ENCODE peak calls at places on chromosome 5, in eight cellular contexts. K is AG04449, H is GM13976, J is psoas muscle, S is mucosa of descending colon, G is fibroblast of mammary gland, C is HFFc6, U is A673. L is an unnamed sample.
A peak's percentile ranks its signal among the peaks of the same experiment; 100 is the strongest.

GRCh38 chr5:121399879-121400278 is 451.8 kb upstream of the FTMT start:
- DNase-seq in H (no peak), G (no peak), J (no peak), C (no peak), U (no peak), S (no peak), K (no peak), L (no peak)

GRCh38 chr5:73625314-73625904 is 587 bp upstream of the ARHGEF28 start:
- DNase-seq in G (peak; percentile 23), U (peak; percentile 9), J (no peak), H (peak; percentile 18), S (no peak), K (no peak), C (no peak), L (no peak)

GRCh38 chr5:68406767-68407232 is 191.2 kb downstream of the PIK3R1 start:
- DNase-seq in K (no peak), S (peak; percentile 56), G (no peak), U (peak; percentile 44), C (no peak), H (peak; percentile 50), J (no peak), L (no peak)

GRCh38 chr5:33588654-33589372 is 148.0 kb downstream of the TARS1 start:
- DNase-seq in G (no peak), H (no peak), K (no peak), S (peak; percentile 35), C (no peak), U (peak; percentile 72), J (peak; percentile 50), L (peak; percentile 56)

GRCh38 chr5:159465604-159466003 is 135.3 kb upstream of the IL12B start:
- DNase-seq in H (no peak), S (no peak), J (no peak), U (no peak), K (no peak), G (no peak), C (no peak), L (no peak)

GRCh38 chr5:131710391-131710790 is 75.4 kb upstream of the RAPGEF6 start:
- DNase-seq in J (no peak), U (no peak), H (no peak), K (no peak), G (no peak), S (no peak), C (no peak), L (no peak)

GRCh38 chr5:181217805-181218065 is 5.3 kb upstream of the TRIM41 start:
- DNase-seq in S (peak; percentile 62), U (no peak), G (no peak), H (no peak), J (no peak), K (no peak), C (no peak), L (no peak)

GRCh38 chr5:38922199-38922598 is 76.4 kb downstream of the OSMR start:
- DNase-seq in H (peak; percentile 66), G (peak; percentile 60), J (no peak), K (no peak), C (peak; percentile 33), U (peak; percentile 72), S (peak; percentile 45), L (peak; percentile 71)

GRCh38 chr5:14268738-14269137 is 125.6 kb downstream of the TRIO start:
- DNase-seq in K (no peak), H (no peak), G (peak; percentile 42), J (no peak), U (no peak), S (no peak), C (peak; percentile 35), L (no peak)

GRCh38 chr5:15682122-15682521 is 182.1 kb downstream of the FBXL7 start:
- DNase-seq in S (no peak), U (no peak), K (no peak), H (no peak), C (no peak), J (no peak), G (no peak), L (no peak)

GRCh38 chr5:15682566-15682965 is 182.6 kb downstream of the FBXL7 start:
- DNase-seq in C (no peak), H (no peak), S (no peak), G (peak; percentile 36), J (no peak), U (no peak), K (no peak), L (no peak)

GRCh38 chr5:15687401-15687800 is 187.4 kb downstream of the FBXL7 start:
- DNase-seq in C (no peak), G (no peak), K (no peak), U (no peak), H (no peak), J (no peak), S (no peak), L (no peak)

DNA sequence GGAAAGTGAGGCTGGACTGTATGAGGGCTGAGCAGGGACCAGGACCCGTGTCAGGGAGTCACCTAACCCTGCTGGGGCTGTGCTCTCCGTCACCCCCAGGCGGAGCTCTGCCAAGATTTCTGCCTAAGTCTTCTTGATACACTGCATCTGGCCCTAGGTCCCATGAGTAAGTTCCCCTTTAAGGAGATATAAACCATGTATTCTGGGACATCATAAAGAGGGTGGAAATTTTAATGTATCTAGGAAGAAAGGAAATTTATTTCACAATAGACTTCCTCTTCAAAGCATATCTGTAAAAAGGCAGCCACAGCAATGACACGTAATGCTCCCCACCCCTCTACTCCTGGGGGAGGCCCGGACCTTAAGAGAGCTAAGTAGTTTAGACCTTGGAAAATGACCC is 183.4 kb downstream of the FBXL7 start:
- DNase-seq in K (no peak), U (no peak), J (no peak), S (peak; percentile 36), C (no peak), H (no peak), G (no peak), L (peak; percentile 63)
- TF ChIP-seq CTCF in K (no peak), U (no peak), J (no peak), S (no peak), C (no peak), H (no peak), G (no peak), L (no peak)

DNA sequence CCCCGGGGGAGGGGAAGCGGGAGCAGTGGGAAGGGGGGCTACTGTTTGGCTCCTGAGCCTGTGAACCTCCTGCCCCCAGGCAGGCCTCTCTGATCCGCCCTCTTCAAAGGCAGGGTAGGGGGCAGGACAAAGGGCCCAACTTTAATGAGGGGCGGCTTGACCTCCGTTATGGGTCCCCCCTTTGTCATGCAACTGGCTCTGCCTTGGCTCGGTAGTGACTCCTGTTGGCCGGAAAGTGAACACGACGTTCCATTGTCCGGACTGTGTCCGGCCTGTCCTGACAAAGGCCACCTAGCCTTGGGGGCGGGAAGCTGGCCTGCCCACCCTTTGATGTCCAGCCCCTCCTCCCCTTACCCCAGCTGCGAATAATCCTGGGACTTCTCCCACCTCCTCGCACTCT is 1.3 kb downstream of the CDX1 start:
- DNase-seq in S (peak; percentile 72), J (no peak), H (no peak), K (no peak), G (no peak), U (no peak), C (no peak), L (no peak)
- TF ChIP-seq CTCF in S (peak; percentile 38), J (no peak), H (no peak), K (peak; percentile 3), G (no peak), U (peak; percentile 31), C (peak; percentile 49), L (peak; percentile 27)

GRCh38 chr5:146105477-146105876 is at the start of gene PLAC8L1:
- DNase-seq in G (no peak), J (no peak), U (no peak), H (no peak), S (no peak), C (no peak), K (no peak), L (no peak)

GRCh38 chr5:146107901-146108300 is 2.5 kb upstream of the PLAC8L1 start:
- DNase-seq in K (peak; percentile 12), H (no peak), J (no peak), C (no peak), S (no peak), U (no peak), G (peak; percentile 39), L (no peak)

GRCh38 chr5:146111409-146111808 is 6.0 kb upstream of the PLAC8L1 start:
- DNase-seq in S (no peak), G (no peak), C (no peak), H (no peak), J (no peak), K (no peak), U (no peak), L (no peak)

GRCh38 chr5:146103594-146103993 is 1.8 kb downstream of the PLAC8L1 start:
- DNase-seq in G (peak; percentile 8), H (no peak), S (no peak), C (no peak), K (no peak), J (no peak), U (no peak), L (no peak)

DNA sequence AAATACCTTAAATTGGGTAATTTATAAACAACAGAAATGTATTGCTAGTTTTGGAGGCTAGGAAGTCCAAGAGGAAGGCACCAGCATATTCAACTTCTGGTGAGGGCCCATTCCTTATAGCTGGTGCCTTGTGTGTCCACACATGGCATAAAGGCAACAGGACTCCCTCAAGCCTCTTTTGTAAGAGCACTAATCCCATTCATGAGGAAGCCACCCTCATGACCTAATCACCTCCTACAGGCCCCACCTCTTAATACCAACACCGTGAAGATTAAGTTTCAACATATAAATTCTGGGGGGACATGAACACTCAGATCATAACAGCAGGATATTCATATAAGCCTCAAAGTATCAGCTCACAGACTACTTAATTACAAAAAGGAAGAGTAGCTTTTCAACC is 4.0 kb upstream of the PLAC8L1 start:
- DNase-seq in S (no peak), C (no peak), K (no peak), H (no peak), J (no peak), U (no peak), G (no peak), L (no peak)
- TF ChIP-seq CTCF in S (no peak), C (no peak), K (no peak), H (no peak), J (no peak), U (no peak), G (no peak), L (no peak)

DNA sequence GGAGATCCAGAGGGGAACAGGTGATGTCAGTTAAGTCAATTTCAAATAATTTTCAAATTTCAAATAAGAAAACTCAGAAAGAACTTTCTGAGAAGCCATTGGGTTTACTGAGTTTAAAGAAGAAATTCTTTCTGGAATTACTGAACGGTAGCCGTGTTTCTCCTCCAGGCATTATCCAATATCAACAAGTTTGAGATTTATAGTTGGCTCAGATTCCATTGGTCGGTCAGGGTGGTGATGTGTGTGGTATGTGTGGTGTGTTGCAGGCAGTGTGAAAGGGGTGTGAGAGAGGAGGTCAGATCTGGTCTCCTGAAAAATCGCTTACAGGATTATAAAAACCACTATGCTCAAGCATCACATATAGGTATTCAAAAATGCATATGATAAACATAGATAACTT is 60.1 kb downstream of the PDE4D start:
- DNase-seq in S (no peak), H (no peak), K (no peak), C (no peak), G (no peak), J (no peak), U (no peak), L (no peak)
- TF ChIP-seq CTCF in S (no peak), H (no peak), K (no peak), C (no peak), G (no peak), J (no peak), U (no peak), L (no peak)

L was measured in glutamatergic neuron.